ENCODE peak calls at places on chromosome 6, in four cellular contexts. One of them, this sample, is unnamed.

GRCh38 chr6:67736161-67736560 is 898.9 kb upstream of the ADGRB3 start:
- DNase-seq in stimulated activated CD4-positive, alpha-beta T cell treated with anti-CD3 and anti-CD28 coated beads, Interleukin-12 subunit alpha, Interleukin-12 subunit beta, amount 100 ng/mL, for 4 hours: no peak
- DNase-seq in AG04450: no peak
- DNase-seq in HT1080: no peak
- DNase-seq in this sample: no peak

GRCh38 chr6:35248300-35248699 is 11.2 kb upstream of the ZNF76 start:
- DNase-seq in HT1080: peak
- DNase-seq in stimulated activated CD4-positive, alpha-beta T cell treated with anti-CD3 and anti-CD28 coated beads, Interleukin-12 subunit alpha, Interleukin-12 subunit beta, amount 100 ng/mL, for 4 hours: no peak
- DNase-seq in AG04450: no peak
- DNase-seq in this sample: no peak

GRCh38 chr6:166774292-166774691 is 147.2 kb upstream of the RPS6KA2 start:
- DNase-seq in stimulated activated CD4-positive, alpha-beta T cell treated with anti-CD3 and anti-CD28 coated beads, Interleukin-12 subunit alpha, Interleukin-12 subunit beta, amount 100 ng/mL, for 4 hours: no peak
- DNase-seq in AG04450: no peak
- DNase-seq in HT1080: no peak
- DNase-seq in this sample: no peak

GRCh38 chr6:72248621-72249020 is 362.3 kb downstream of the RIMS1 start:
- DNase-seq in AG04450: no peak
- DNase-seq in HT1080: no peak
- DNase-seq in stimulated activated CD4-positive, alpha-beta T cell treated with anti-CD3 and anti-CD28 coated beads, Interleukin-12 subunit alpha, Interleukin-12 subunit beta, amount 100 ng/mL, for 4 hours: no peak
- DNase-seq in this sample: no peak

GRCh38 chr6:9140861-9141534 is 705.7 kb upstream of the SLC35B3 start:
- DNase-seq in AG04450: no peak
- DNase-seq in stimulated activated CD4-positive, alpha-beta T cell treated with anti-CD3 and anti-CD28 coated beads, Interleukin-12 subunit alpha, Interleukin-12 subunit beta, amount 100 ng/mL, for 4 hours: no peak
- DNase-seq in HT1080: no peak
- DNase-seq in this sample: no peak

GRCh38 chr6:1604347-1604990 is 5.2 kb upstream of the FOXC1 start:
- DNase-seq in HT1080: peak
- DNase-seq in stimulated activated CD4-positive, alpha-beta T cell treated with anti-CD3 and anti-CD28 coated beads, Interleukin-12 subunit alpha, Interleukin-12 subunit beta, amount 100 ng/mL, for 4 hours: peak
- DNase-seq in AG04450: no peak
- DNase-seq in this sample: no peak

GRCh38 chr6:36825996-36826395 is 13.2 kb downstream of the CPNE5 start:
- DNase-seq in stimulated activated CD4-positive, alpha-beta T cell treated with anti-CD3 and anti-CD28 coated beads, Interleukin-12 subunit alpha, Interleukin-12 subunit beta, amount 100 ng/mL, for 4 hours: no peak
- DNase-seq in AG04450: no peak
- DNase-seq in HT1080: no peak
- DNase-seq in this sample: no peak

GRCh38 chr6:188821-189655 is 103.2 kb upstream of the DUSP22 start:
- DNase-seq in HT1080: peak
- DNase-seq in AG04450: peak
- DNase-seq in stimulated activated CD4-positive, alpha-beta T cell treated with anti-CD3 and anti-CD28 coated beads, Interleukin-12 subunit alpha, Interleukin-12 subunit beta, amount 100 ng/mL, for 4 hours: peak
- DNase-seq in this sample: peak

GRCh38 chr6:31317036-31317435 is 39.9 kb downstream of the HLA-B start:
- DNase-seq in stimulated activated CD4-positive, alpha-beta T cell treated with anti-CD3 and anti-CD28 coated beads, Interleukin-12 subunit alpha, Interleukin-12 subunit beta, amount 100 ng/mL, for 4 hours: no peak
- DNase-seq in HT1080: no peak
- DNase-seq in AG04450: no peak
- DNase-seq in this sample: no peak

GRCh38 chr6:112027942-112028674 is 25.8 kb upstream of the CCN6 start:
- DNase-seq in stimulated activated CD4-positive, alpha-beta T cell treated with anti-CD3 and anti-CD28 coated beads, Interleukin-12 subunit alpha, Interleukin-12 subunit beta, amount 100 ng/mL, for 4 hours: no peak
- DNase-seq in HT1080: no peak
- DNase-seq in AG04450: no peak
- DNase-seq in this sample: no peak

GRCh38 chr6:14088600-14089168 is 28.9 kb upstream of the CD83 start:
- DNase-seq in stimulated activated CD4-positive, alpha-beta T cell treated with anti-CD3 and anti-CD28 coated beads, Interleukin-12 subunit alpha, Interleukin-12 subunit beta, amount 100 ng/mL, for 4 hours: no peak
- DNase-seq in HT1080: peak
- DNase-seq in AG04450: no peak
- DNase-seq in this sample: no peak

GRCh38 chr6:48567016-48567415 is 456.0 kb upstream of the PTCHD4 start:
- DNase-seq in stimulated activated CD4-positive, alpha-beta T cell treated with anti-CD3 and anti-CD28 coated beads, Interleukin-12 subunit alpha, Interleukin-12 subunit beta, amount 100 ng/mL, for 4 hours: no peak
- DNase-seq in HT1080: peak
- DNase-seq in AG04450: no peak
- DNase-seq in this sample: no peak

GRCh38 chr6:2381872-2382661 is 136.7 kb upstream of the GMDS start:
- DNase-seq in AG04450: no peak
- DNase-seq in HT1080: no peak
- DNase-seq in stimulated activated CD4-positive, alpha-beta T cell treated with anti-CD3 and anti-CD28 coated beads, Interleukin-12 subunit alpha, Interleukin-12 subunit beta, amount 100 ng/mL, for 4 hours: no peak
- DNase-seq in this sample: no peak

GRCh38 chr6:72524011-72524645 is 97.7 kb upstream of the KCNQ5 start:
- DNase-seq in AG04450: no peak
- DNase-seq in HT1080: peak
- DNase-seq in stimulated activated CD4-positive, alpha-beta T cell treated with anti-CD3 and anti-CD28 coated beads, Interleukin-12 subunit alpha, Interleukin-12 subunit beta, amount 100 ng/mL, for 4 hours: no peak
- DNase-seq in this sample: no peak

GRCh38 chr6:145194389-145194788 is 540.9 kb downstream of the EPM2A start:
- DNase-seq in AG04450: no peak
- DNase-seq in HT1080: no peak
- DNase-seq in stimulated activated CD4-positive, alpha-beta T cell treated with anti-CD3 and anti-CD28 coated beads, Interleukin-12 subunit alpha, Interleukin-12 subunit beta, amount 100 ng/mL, for 4 hours: no peak
- DNase-seq in this sample: no peak

GRCh38 chr6:122947355-122947754 is 48.7 kb upstream of the CLVS2 start:
- DNase-seq in stimulated activated CD4-positive, alpha-beta T cell treated with anti-CD3 and anti-CD28 coated beads, Interleukin-12 subunit alpha, Interleukin-12 subunit beta, amount 100 ng/mL, for 4 hours: no peak
- DNase-seq in HT1080: peak
- DNase-seq in AG04450: no peak
- DNase-seq in this sample: no peak

GRCh38 chr6:109447878-109448555 is 7.5 kb downstream of the SMPD2 start:
- DNase-seq in HT1080: peak
- DNase-seq in stimulated activated CD4-positive, alpha-beta T cell treated with anti-CD3 and anti-CD28 coated beads, Interleukin-12 subunit alpha, Interleukin-12 subunit beta, amount 100 ng/mL, for 4 hours: no peak
- DNase-seq in AG04450: no peak
- DNase-seq in this sample: no peak

This sample was measured in glomerular endothelial cell.